ENCODE peak calls at places on chromosome 5, in five cellular contexts. K, A, F, N and J are unnamed samples.

GRCh38 chr5:139389701-139390638 is at the start of gene MZB1:
- DNase-seq in N (no peak), A (no peak), K (no peak), F (no peak), J (no peak)

GRCh38 chr5:158120760-158121159 is 261.8 kb upstream of the CLINT1 start:
- DNase-seq in N (no peak), A (no peak), F (peak), K (peak), J (no peak)

GRCh38 chr5:178477224-178478201 is 112.7 kb downstream of the COL23A1 start:
- DNase-seq in K (no peak), A (no peak), N (peak), F (no peak), J (no peak)

GRCh38 chr5:96687812-96688453 is 25.8 kb downstream of the CAST start:
- DNase-seq in A (no peak), N (peak), F (peak), K (no peak), J (no peak)

GRCh38 chr5:34886718-34887117 is 28.6 kb downstream of the RAD1 start:
- DNase-seq in N (no peak), F (no peak), K (no peak), A (no peak), J (no peak)

GRCh38 chr5:150778517-150779396 is at the start of gene SMIM3:
- DNase-seq in N (peak), F (peak), A (no peak), K (peak), J (no peak)

GRCh38 chr5:90747175-90747574 is 188.6 kb downstream of the ADGRV1 start:
- DNase-seq in N (no peak), F (no peak), A (no peak), K (peak), J (no peak)

GRCh38 chr5:138372225-138372624 is 19.7 kb downstream of the KDM3B start:
- DNase-seq in A (no peak), F (no peak), K (no peak), N (no peak), J (no peak)

GRCh38 chr5:76606665-76607064 is 16.5 kb downstream of the F2RL2 start:
- DNase-seq in K (no peak), A (no peak), F (no peak), N (no peak), J (no peak)

GRCh38 chr5:109192543-109193281 is 217.1 kb downstream of the PJA2 start:
- DNase-seq in K (no peak), F (no peak), A (no peak), N (no peak), J (no peak)

GRCh38 chr5:3590253-3590966 is 5.2 kb upstream of the IRX1 start:
- DNase-seq in A (no peak), F (no peak), N (no peak), K (no peak), J (no peak)

GRCh38 chr5:65762234-65762633 is 40.2 kb downstream of the NLN start:
- DNase-seq in A (no peak), K (peak), N (no peak), F (no peak), J (no peak)

GRCh38 chr5:148941810-148942209 is 115.4 kb downstream of the ADRB2 start:
- DNase-seq in N (no peak), K (no peak), A (no peak), F (no peak), J (no peak)

DNA sequence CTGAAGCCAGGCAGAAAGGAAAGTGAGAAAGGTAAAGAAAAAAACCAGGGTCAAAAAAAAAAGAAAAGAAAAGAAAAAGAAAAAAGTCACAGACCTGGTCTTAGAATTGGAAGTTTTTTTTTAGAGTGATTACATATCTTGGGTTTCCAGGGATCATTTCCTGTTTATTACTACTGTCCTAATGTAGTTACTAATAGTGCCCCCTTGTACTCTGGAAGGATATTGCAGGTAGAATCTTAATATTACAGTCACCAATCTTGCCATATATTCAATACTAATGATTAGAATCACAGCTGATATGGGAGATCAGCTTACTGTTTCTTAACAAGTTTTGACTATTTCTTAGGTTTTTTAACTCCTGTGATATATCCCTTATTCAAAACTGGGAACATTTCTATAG is 543.2 kb upstream of the CDH6 start:
- DNase-seq in A (no peak), N (no peak), K (no peak), F (no peak), J (no peak)
- TF ChIP-seq CTCF in A (no peak), N (no peak), K (no peak), F (no peak), J (no peak)

DNA sequence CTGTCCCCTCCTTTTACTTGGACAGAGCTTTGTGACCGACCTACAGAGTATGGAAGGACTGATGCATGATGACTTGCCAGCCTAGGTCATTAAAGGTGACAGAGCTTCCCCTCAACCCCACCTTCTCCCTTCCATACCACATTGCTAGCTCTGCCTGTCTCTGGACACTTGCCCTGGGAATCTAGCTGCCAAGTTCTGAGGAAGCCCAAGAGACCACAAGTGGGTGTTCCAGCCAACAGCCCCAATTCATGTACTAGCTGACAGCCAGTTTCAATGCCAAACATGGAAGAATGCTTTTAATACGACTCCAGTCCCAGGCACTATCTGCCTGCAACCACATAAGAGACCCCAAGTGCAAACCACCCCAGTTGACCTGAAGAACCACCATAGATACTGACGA is 477.1 kb downstream of the SPOCK1 start:
- DNase-seq in A (no peak), F (peak), K (no peak), N (peak), J (no peak)
- H3K4me3 ChIP-seq in A (no peak), F (no peak), K (no peak), N (no peak), J (no peak)

DNA sequence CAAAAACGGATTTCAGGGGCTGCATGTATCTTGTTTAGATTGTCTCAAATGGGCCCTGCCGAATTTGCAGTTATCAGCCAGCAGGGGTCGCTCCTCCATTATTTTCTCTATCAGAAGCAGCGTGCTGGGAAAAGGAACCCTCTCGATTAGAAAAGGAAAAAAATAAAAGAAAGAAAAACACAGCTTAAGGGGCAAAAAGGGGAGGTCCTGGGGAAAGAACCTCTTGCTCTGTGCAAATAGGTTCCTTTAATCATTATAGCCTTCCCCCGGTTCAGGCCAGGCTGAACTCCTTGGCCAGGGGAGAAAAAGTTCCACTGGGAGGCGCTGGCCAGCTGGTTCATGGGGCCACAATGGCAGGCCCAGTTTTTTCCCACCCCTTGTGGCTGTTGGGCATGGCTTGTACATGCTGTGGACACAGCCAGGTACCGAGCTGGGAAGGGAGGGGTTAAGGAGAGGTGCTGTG is 25.0 kb upstream of the CAPSL start:
- DNase-seq in N (no peak), A (no peak), F (no peak), K (peak), J (no peak)
- TF ChIP-seq CTCF in N (peak), A (peak), F (peak), K (peak), J (peak)

DNA sequence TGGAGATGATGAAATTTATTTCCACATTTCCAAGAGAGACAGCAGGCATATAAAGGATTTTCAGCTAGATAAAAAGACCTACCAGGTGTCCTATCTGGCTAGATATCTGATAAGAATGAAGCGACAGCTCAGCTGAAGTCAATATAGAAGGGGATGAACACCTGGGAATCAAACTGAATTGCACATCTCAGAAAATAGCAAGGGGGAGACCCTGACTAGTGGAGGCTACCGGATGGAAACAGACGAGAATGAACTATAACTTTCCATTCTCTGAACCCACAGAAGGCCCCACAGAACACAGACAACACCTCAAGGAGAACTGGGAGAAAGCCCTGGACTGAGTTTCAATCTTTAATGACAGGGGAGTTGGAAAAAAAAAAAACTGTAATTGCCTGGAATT is 51.1 kb downstream of the CPLANE1 start:
- DNase-seq in K (no peak), F (no peak), A (no peak), N (no peak), J (no peak)
- H3K4me3 ChIP-seq in K (no peak), F (no peak), A (no peak), N (no peak), J (no peak)

DNA sequence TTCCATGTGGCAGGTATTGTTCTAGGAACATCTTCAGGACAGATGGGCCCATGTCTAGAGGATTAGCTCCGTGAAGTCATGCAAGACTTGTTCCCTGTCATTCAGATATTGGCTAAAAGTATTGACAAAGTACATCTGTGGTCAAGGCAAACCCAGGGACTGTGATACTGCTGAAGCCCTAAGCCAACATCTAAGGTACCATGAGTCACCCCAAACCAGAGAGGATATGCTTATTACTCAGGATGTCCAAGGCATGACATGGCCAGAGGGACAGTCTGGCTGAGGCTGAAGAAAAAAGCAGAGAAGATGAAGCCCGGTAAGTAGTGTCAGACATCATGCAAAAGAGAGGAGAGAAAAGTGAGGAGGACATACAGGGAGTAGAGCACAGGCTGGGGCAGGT is 31.0 kb downstream of the HMHB1 start:
- DNase-seq in K (peak), F (no peak), A (no peak), N (no peak), J (no peak)
- TF ChIP-seq CTCF in K (no peak), F (no peak), A (no peak), N (no peak), J (no peak)

DNA sequence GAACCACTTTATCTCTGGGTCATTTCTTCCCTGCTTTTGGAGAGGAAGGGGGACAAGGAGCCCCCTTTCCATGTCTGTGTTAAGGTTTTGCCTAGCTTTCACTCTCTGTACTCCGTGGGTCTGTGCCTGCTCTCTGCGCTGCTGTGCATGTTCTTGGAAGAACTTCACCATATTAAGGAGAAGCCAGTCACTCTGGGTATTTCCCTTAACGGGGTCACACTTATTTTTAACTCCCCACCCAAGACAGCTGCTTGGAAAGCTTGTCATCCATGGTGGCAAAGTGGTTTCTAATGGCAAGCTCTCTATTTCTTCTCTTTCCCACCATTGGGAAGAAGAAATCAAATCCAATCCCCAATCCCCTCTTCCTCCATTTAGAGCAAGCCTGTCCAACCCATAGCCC is 44.8 kb upstream of the HMHB1 start:
- DNase-seq in A (no peak), N (no peak), K (no peak), F (no peak), J (no peak)
- H3K4me3 ChIP-seq in A (no peak), N (no peak), K (no peak), F (no peak), J (no peak)

DNA sequence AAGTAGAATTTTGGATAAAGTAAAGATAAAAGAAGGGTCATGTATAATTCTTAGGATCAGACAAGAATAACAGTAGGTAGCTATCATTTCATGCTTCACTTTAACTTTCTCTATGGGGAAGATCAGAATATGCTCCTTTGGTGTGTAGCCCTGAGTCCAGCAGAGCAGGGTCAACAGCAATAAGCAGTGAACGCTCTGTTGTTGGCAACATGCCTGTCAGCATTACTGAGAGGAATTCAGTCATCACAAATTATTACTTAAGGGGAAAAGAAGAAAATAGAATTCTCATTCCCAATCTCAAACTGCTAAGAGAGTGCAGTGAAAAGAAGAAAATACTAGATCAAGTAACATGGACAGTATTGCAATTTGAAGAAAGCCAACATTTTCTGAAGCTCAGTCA is 1359.5 kb downstream of the EFNA5 start:
- DNase-seq in N (no peak), A (no peak), K (no peak), F (peak), J (no peak)
- TF ChIP-seq CTCF in N (no peak), A (no peak), K (no peak), F (no peak), J (no peak)